ENCODE peak calls at places on chromosomes 12 and 14, in five cellular contexts. G is esophagus squamous epithelium, A is lung, H is choroid plexus epithelial cell, M is HCT116. C is an unnamed sample.

GRCh38 chr14:99388286-99388685 is 92.4 kb downstream of the SETD3 start:
- DNase-seq in M (no peak), A (no peak), H (no peak), G (no peak), C (no peak)

GRCh38 chr14:77139540-77140342 is 1.9 kb downstream of the ZDHHC22 start:
- DNase-seq in H (peak), G (no peak), A (no peak), M (peak), C (peak)

GRCh38 chr14:80275208-80275850 is 64.0 kb upstream of the DIO2 start:
- DNase-seq in H (peak), G (no peak), A (no peak), M (no peak), C (no peak)

GRCh38 chr12:9869307-9870161 is at the start of gene CLEC2B:
- DNase-seq in G (no peak), A (no peak), H (peak), M (no peak), C (no peak)

GRCh38 chr14:82403972-82404371 is 870.3 kb upstream of the SEL1L start:
- DNase-seq in H (no peak), A (no peak), G (no peak), M (no peak), C (no peak)

GRCh38 chr12:39236994-39237393 is 205.9 kb downstream of the KIF21A start:
- DNase-seq in H (peak), M (no peak), A (no peak), G (no peak), C (no peak)

GRCh38 chr12:63064080-63064479 is 86.9 kb downstream of the AVPR1A start:
- DNase-seq in G (no peak), M (no peak), A (no peak), H (peak), C (no peak)

GRCh38 chr12:32171211-32171610 is 64.6 kb downstream of the BICD1 start:
- DNase-seq in A (no peak), G (no peak), H (no peak), M (no peak), C (no peak)

GRCh38 chr12:122449317-122449716 is 26.8 kb upstream of the CLIP1 start:
- DNase-seq in H (peak), A (no peak), M (peak), G (no peak), C (peak)

DNA sequence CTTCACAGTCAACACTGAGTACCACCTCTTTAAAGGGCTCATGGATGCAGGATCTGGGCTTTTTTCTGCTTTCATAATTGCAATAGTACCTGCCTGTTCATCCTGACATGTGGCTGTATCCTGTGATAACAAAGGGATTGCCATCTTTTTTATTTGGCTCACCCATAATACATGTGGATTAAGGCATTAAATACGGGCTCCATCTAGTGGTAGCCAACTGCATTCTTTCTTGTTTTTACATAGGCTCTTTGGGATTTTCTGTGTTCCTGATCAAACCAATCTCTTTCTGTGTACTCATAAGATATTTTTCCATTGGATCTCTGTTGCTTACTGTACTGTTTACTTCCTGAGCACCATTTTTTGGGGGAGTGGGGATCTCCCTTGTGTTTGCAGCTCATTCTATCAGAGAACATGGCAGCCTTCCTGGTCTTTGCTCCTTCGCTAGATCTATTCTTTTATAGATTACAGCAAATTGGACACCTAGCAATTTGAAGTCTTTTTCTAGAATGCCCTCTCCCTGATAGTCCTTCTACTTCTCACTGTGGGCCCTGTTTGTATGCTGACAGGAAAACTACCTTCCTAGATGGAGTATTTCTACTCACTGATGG is 723.4 kb upstream of the MDGA2 start:
- DNase-seq in H (peak), G (no peak), M (peak), A (no peak), C (peak)
- TF ChIP-seq CTCF in H (peak), G (no peak), M (peak), A (no peak), C (no peak)

DNA sequence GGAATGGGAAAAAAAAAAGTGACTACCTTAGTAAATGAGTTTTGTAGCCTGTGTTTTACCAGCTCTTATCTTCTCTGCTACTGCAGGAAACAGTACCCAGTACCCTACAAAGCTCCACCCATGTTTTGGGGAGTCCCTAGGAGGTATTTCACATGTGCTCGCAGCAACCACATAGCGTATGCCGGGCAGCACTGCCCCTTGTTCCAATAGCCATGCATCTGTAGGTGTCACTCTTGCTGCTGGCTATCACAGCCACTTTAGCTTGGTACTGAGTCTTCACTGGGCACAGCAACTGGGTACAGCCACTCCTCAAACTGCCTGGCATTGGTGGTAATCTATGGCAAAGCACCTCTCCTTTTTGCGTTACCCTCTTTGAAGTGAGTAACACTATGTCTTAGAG is 2.0 kb upstream of the MDM1 start:
- DNase-seq in H (no peak), M (no peak), A (no peak), G (no peak), C (peak)
- TF ChIP-seq CTCF in H (peak), M (no peak), A (no peak), G (no peak), C (no peak)

GRCh38 chr12:78038986-78039385 is 208.3 kb downstream of the NAV3 start:
- DNase-seq in H (no peak), M (no peak), A (no peak), G (no peak), C (no peak)

GRCh38 chr12:78035913-78036658 is 205.4 kb downstream of the NAV3 start:
- DNase-seq in H (no peak), A (no peak), G (no peak), M (no peak), C (no peak)

GRCh38 chr12:78038541-78038940 is 207.8 kb downstream of the NAV3 start:
- DNase-seq in H (no peak), M (no peak), A (no peak), G (no peak), C (no peak)

GRCh38 chr12:78036889-78037288 is 206.2 kb downstream of the NAV3 start:
- DNase-seq in M (no peak), A (no peak), H (no peak), G (no peak), C (no peak)

GRCh38 chr12:78037707-78038106 is 207.0 kb downstream of the NAV3 start:
- DNase-seq in M (no peak), A (no peak), G (no peak), H (no peak), C (no peak)
- TF ChIP-seq CTCF in M (no peak), A (no peak), G (no peak), H (peak), C (no peak)

GRCh38 chr14:30872602-30873001 is 1.8 kb upstream of the COCH start:
- DNase-seq in M (no peak), A (no peak), H (no peak), G (no peak), C (no peak)

GRCh38 chr14:30875788-30876053 is 1.4 kb downstream of the COCH start:
- DNase-seq in H (no peak), M (no peak), G (no peak), A (no peak), C (no peak)

GRCh38 chr14:30874999-30875787 is 834 bp downstream of the COCH start:
- DNase-seq in M (no peak), A (no peak), G (no peak), H (no peak), C (peak)

GRCh38 chr14:30873308-30874119 is 845 bp upstream of the COCH start:
- DNase-seq in G (no peak), M (no peak), A (no peak), H (no peak), C (no peak)

DNA sequence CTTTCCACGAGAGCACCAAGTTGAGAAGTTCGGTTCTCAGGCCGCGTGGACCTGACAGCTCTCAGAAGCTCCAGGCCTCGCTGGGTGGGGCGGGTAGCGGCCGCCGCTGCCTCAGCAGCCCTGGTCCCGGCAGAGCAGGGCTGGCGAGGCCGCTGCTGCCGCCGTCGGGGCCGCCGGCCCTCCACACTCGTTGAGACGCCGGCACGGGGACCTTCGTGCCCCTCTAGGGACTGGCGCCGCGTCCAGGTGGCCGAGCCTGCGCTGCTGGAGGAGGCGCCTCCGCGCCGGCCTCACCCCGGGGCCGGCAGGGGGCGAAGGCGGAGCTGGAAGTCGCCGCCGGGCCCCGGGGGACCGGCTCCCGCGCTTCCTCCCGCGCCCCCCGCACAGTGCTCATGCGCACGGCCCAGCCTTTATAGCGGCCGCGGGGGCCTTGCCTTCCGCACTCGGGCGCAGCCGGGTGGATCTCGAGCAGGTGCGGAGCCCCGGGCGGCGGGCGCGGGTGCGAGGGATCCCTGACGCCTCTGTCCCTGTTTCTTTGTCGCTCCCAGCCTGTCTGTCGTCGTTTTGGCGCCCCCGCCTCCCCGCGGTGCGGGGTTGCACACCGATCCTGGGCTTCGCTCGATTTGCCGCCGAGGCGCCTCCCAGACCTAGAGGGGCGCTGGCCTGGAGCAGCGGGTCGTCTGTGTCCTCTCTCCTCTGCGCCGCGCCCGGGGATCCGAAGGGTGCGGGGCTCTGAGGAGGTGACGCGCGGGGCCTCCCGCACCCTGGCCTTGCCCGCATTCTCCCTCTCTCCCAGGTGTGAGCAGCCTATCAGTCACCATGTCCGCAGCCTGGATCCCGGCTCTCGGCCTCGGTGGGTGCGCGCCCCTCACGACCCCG is at the start of gene COCH:
- DNase-seq in G (no peak), A (no peak), M (peak), H (no peak), C (peak)
- TF ChIP-seq CTCF in G (no peak), A (no peak), M (no peak), H (no peak), C (peak)

GRCh38 chr12:12977231-12977630 is 22.8 kb downstream of the HEBP1 start:
- DNase-seq in H (no peak), A (no peak), M (no peak), G (no peak), C (no peak)

GRCh38 chr12:12974211-12974610 is 22.2 kb upstream of the GPRC5D start:
- DNase-seq in A (no peak), M (no peak), G (no peak), H (no peak), C (no peak)

GRCh38 chr12:12976366-12976765 is 23.7 kb downstream of the HEBP1 start:
- DNase-seq in H (peak), M (no peak), G (no peak), A (no peak), C (no peak)

GRCh38 chr12:12973019-12973418 is 21.0 kb upstream of the GPRC5D start:
- DNase-seq in A (no peak), H (no peak), M (no peak), G (no peak), C (no peak)

DNA sequence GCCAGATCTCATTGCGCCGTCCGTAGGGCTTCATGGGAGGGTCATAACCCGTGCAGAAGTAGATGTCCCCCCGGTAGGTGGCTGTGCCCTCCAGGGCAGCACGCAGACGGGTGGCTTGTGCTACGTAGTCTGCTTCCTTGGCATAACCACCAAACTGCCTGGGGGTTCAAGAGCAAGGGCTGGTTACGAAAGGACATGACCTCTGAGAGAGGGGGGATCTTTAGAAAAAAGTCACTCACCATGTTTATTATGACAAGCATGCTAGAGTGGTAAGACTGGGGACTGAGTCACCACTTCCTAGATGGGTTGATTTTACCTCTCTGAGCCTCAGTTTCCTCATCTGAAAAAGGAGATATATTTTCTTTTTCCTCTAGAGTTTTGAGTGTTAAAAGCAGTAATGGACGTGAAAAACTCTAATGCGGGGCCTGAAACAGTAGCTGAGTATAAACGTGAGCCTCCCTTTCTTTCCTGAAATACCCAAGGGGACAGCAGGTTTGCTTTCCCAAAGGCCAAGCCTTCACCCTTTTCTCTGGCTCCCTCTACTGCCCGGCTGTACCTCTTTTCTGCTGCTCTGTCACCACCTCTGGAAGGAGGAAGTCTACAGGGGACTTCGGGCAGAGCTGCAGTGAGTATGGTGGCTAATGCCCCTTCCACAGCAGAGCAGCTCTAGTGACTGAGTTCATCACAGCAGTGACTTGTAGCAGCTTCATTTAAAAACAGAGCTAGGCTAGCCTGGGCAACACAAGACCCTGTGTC is 23.5 kb upstream of the GPRC5D start:
- DNase-seq in A (no peak), H (peak), M (peak), G (no peak), C (peak)
- TF ChIP-seq CTCF in A (no peak), H (peak), M (peak), G (peak), C (peak)

GRCh38 chr12:79371226-79371625 is 319.5 kb downstream of the PAWR start:
- DNase-seq in M (no peak), G (no peak), H (no peak), A (no peak), C (no peak)

GRCh38 chr12:79378496-79378895 is 312.3 kb downstream of the PAWR start:
- DNase-seq in M (no peak), H (peak), G (no peak), A (no peak), C (no peak)

GRCh38 chr12:79373896-79374499 is 316.8 kb downstream of the PAWR start:
- DNase-seq in G (no peak), A (no peak), H (peak), M (no peak), C (peak)

GRCh38 chr12:79375050-79375449 is 315.7 kb downstream of the PAWR start:
- DNase-seq in G (no peak), M (no peak), H (no peak), A (no peak), C (no peak)

DNA sequence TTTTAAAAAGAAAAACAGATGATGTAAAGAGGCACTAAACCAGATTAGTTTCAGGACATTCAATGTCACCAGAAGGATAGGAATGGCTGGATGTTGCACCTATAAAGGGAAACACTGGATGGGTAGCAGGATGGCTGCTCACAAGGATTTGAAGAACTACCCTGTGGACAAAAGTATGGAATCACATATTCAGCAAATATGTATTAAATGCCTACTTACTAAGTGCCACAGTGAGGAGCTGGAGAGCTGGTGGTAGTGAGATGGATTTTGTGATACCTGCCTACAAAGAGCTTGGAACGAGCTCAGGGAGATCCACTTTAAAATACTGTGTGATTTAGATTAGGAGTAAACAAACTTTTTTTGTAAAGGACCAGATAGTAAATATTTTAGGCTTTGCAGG is 316.2 kb downstream of the PAWR start:
- DNase-seq in G (no peak), A (no peak), M (no peak), H (no peak), C (no peak)
- TF ChIP-seq CTCF in G (no peak), A (no peak), M (no peak), H (peak), C (no peak)

DNA sequence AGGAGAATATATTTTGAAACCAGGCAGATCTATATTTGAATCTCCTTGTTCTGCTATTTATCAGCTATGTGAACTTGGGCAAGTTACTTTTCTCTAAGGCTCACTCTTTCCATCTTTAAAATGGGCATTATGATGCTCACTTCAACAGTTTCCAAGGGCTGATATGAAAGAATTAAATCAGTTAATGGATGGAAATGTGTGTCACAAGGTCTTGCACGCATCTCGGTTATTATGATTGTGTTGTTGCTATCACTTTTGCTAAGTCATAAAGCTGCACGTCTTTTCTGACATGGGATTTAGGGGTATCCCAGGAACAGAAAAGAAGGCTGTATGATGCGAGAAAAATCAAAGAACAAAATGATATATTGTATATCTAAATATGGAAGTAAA is 721.5 kb upstream of the TBX3 start:
- DNase-seq in H (no peak), M (no peak), A (no peak), G (no peak), C (no peak)
- TF ChIP-seq CTCF in H (no peak), M (no peak), A (no peak), G (no peak), C (no peak)

GRCh38 chr12:131836193-131836592 is 8.0 kb downstream of the MMP17 start:
- DNase-seq in A (no peak), H (peak), M (no peak), G (no peak), C (no peak)
- TF ChIP-seq CTCF in A (no peak), H (peak), M (peak), G (no peak), C (peak)

GRCh38 chr12:120855823-120856589 is 48.2 kb downstream of the SPPL3 start:
- DNase-seq in H (no peak), G (no peak), M (no peak), A (no peak), C (no peak)

GRCh38 chr12:120858306-120859088 is 45.7 kb downstream of the SPPL3 start:
- DNase-seq in M (no peak), H (no peak), A (no peak), G (no peak), C (no peak)

GRCh38 chr12:120853188-120853587 is 51.0 kb downstream of the SPPL3 start:
- DNase-seq in H (peak), G (no peak), M (no peak), A (no peak), C (no peak)

GRCh38 chr12:120854804-120855203 is 49.4 kb downstream of the SPPL3 start:
- DNase-seq in H (no peak), M (no peak), A (no peak), G (no peak), C (no peak)

GRCh38 chr12:120856980-120857379 is 47.2 kb downstream of the SPPL3 start:
- DNase-seq in M (peak), G (no peak), A (no peak), H (no peak), C (peak)
- TF ChIP-seq CTCF in M (peak), G (no peak), A (peak), H (peak), C (peak)

C was measured in Calu3.